ENCODE peak calls at places on chromosomes 1 and 21, in six cellular contexts. P is amniotic stem cell; G is CD4-positive, alpha-beta T cell; B is HuH-7; W is endothelial cell of umbilical vein; T is central memory CD4-positive, alpha-beta T cell. Z is an unnamed sample.

GRCh38 chr1:203448521-203449061 is 27.0 kb upstream of the PRELP start:
- DNase-seq in P (no peak), G (no peak), B (no peak), W (no peak), T (no peak), Z (no peak)

GRCh38 chr1:12067900-12068821 is 5.1 kb downstream of the TNFRSF8 start:
- DNase-seq in P (peak), G (no peak), B (no peak), W (no peak), T (no peak), Z (no peak)

GRCh38 chr21:15126948-15127347 is 62.1 kb upstream of the NRIP1 start:
- DNase-seq in P (no peak), G (no peak), B (no peak), W (no peak), T (no peak), Z (no peak)

GRCh38 chr1:228306275-228307217 is 98.7 kb downstream of the OBSCN start:
- DNase-seq in P (no peak), G (peak), B (no peak), W (no peak), T (no peak), Z (no peak)

GRCh38 chr1:206833131-206833530 is 32.3 kb upstream of the IL20 start:
- DNase-seq in P (no peak), G (no peak), B (no peak), W (no peak), T (no peak), Z (no peak)

GRCh38 chr1:231093158-231093922 is 53.3 kb upstream of the FAM89A start:
- DNase-seq in P (no peak), G (no peak), B (peak), W (peak), T (no peak), Z (no peak)

GRCh38 chr1:228850141-228851100 is 115.1 kb downstream of the RHOU start:
- DNase-seq in P (no peak), G (no peak), B (no peak), W (no peak), T (no peak), Z (no peak)

GRCh38 chr1:183025782-183026774 is 2.9 kb downstream of the LAMC1 start:
- DNase-seq in P (no peak), G (no peak), B (peak), W (no peak), T (no peak), Z (no peak)

GRCh38 chr1:227841141-227841540 is 25.7 kb downstream of the PRSS38 start:
- DNase-seq in P (no peak), G (no peak), B (no peak), W (no peak), T (no peak), Z (no peak)

GRCh38 chr1:242876021-242876420 is 351.5 kb upstream of the PLD5 start:
- DNase-seq in P (no peak), G (no peak), B (no peak), W (no peak), T (no peak), Z (no peak)

GRCh38 chr1:29538586-29538985 is 302.3 kb downstream of the PTPRU start:
- DNase-seq in P (no peak), G (no peak), B (no peak), W (no peak), T (no peak), Z (no peak)

GRCh38 chr21:44013380-44014088 is 1.4 kb downstream of the TRAPPC10 start:
- DNase-seq in P (no peak), G (no peak), B (peak), W (peak), T (peak), Z (peak)

GRCh38 chr1:212232020-212232570 is 53.1 kb upstream of the PPP2R5A start:
- DNase-seq in P (no peak), G (no peak), B (no peak), W (no peak), T (no peak), Z (no peak)

GRCh38 chr1:178364782-178365181 is 132.0 kb downstream of the CLEC20A start:
- DNase-seq in P (no peak), G (no peak), B (no peak), W (no peak), T (no peak), Z (no peak)

GRCh38 chr1:98704474-98704873 is 43.0 kb downstream of the SNX7 start:
- DNase-seq in P (no peak), G (no peak), B (no peak), W (no peak), T (no peak), Z (no peak)

GRCh38 chr1:117674521-117675400 is 68.9 kb downstream of the TENT5C start:
- DNase-seq in P (no peak), G (peak), B (peak), W (no peak), T (peak), Z (peak)

GRCh38 chr1:53485478-53486394 is 26.5 kb downstream of the DMRTB1 start:
- DNase-seq in P (peak), G (peak), B (peak), W (peak), T (peak), Z (no peak)

GRCh38 chr1:54413295-54413694 is 7.1 kb upstream of the SSBP3 start:
- DNase-seq in P (no peak), G (no peak), B (no peak), W (peak), T (no peak), Z (no peak)

GRCh38 chr1:222974496-222974895 is 159.7 kb downstream of the DISP1 start:
- DNase-seq in P (peak), G (no peak), B (no peak), W (peak), T (no peak), Z (no peak)

GRCh38 chr1:172745014-172745413 is 86.1 kb downstream of the FASLG start:
- DNase-seq in P (peak), G (no peak), B (peak), W (peak), T (peak), Z (no peak)

GRCh38 chr1:5891736-5892135 is 100.5 kb downstream of the NPHP4 start:
- DNase-seq in P (no peak), G (no peak), B (no peak), W (no peak), T (no peak), Z (no peak)

GRCh38 chr1:228544921-228545591 is 57.9 kb downstream of the RNF187 start:
- DNase-seq in P (no peak), G (no peak), B (no peak), W (no peak), T (no peak), Z (no peak)

GRCh38 chr1:234659538-234659937 is 49.6 kb upstream of the IRF2BP2 start:
- DNase-seq in P (peak), G (no peak), B (no peak), W (peak), T (no peak), Z (no peak)

GRCh38 chr1:66300986-66301451 is 232.9 kb upstream of the SGIP1 start:
- DNase-seq in P (no peak), G (no peak), B (no peak), W (peak), T (peak), Z (no peak)

GRCh38 chr1:219120625-219121544 is 52.8 kb upstream of the LYPLAL1 start:
- DNase-seq in P (peak), G (no peak), B (no peak), W (no peak), T (no peak), Z (no peak)

GRCh38 chr21:45091540-45092322 is 17.4 kb downstream of the ADARB1 start:
- DNase-seq in P (no peak), G (no peak), B (no peak), W (no peak), T (no peak), Z (no peak)

GRCh38 chr1:62466982-62467532 is 30.2 kb downstream of the USP1 start:
- DNase-seq in P (no peak), G (no peak), B (no peak), W (no peak), T (no peak), Z (no peak)

GRCh38 chr1:227917081-227917950 is 30.4 kb downstream of the WNT9A start:
- DNase-seq in P (no peak), G (no peak), B (no peak), W (no peak), T (no peak), Z (no peak)

GRCh38 chr1:38733761-38734160 is 125.8 kb downstream of the RRAGC start:
- DNase-seq in P (no peak), G (no peak), B (no peak), W (no peak), T (no peak), Z (no peak)

GRCh38 chr1:94048413-94049164 is 72.4 kb downstream of the ABCA4 start:
- DNase-seq in P (no peak), G (no peak), B (no peak), W (peak), T (no peak), Z (no peak)

Z was measured in T-helper 22 cell.